ENCODE peak calls at places on chromosomes 1 and 21, in nine cellular contexts. S is neuronal stem cell; P is PC-9; O is CD8-positive, alpha-beta T cell; H is RWPE2; C is IMR-90; K is tibial artery; G is upper lobe of right lung; A is lower lobe of right lung. V is an unnamed sample.

GRCh38 chr21:35026617-35027557 is 22.2 kb downstream of the RUNX1 start:
- DNase-seq in A (peak), C (peak), H (no peak), P (no peak), S (peak), G (peak), O (peak), K (peak), V (no peak)

GRCh38 chr1:149881876-149882275 is 17.5 kb upstream of the BOLA1 start:
- DNase-seq in S (no peak), H (no peak), A (no peak), C (no peak), K (no peak), G (no peak), P (no peak), O (no peak), V (no peak)

GRCh38 chr1:234978397-234979291 is 150.0 kb downstream of the TOMM20 start:
- DNase-seq in O (peak), A (peak), K (peak), P (peak), G (peak), C (peak), H (no peak), S (no peak), V (peak)

GRCh38 chr21:36134820-36135390 is at the start of gene CBR3:
- DNase-seq in S (no peak), H (no peak), P (peak), C (peak), G (peak), O (peak), A (peak), K (peak), V (peak)

GRCh38 chr21:30839304-30839703 is 9.7 kb upstream of the KRTAP7-1 start:
- DNase-seq in K (no peak), S (peak), A (no peak), G (no peak), H (no peak), C (no peak), O (no peak), P (peak), V (no peak)

GRCh38 chr1:51863384-51863783 is 15.1 kb downstream of the NRDC start:
- DNase-seq in K (no peak), S (no peak), G (no peak), C (no peak), A (no peak), H (no peak), P (no peak), O (no peak), V (no peak)

GRCh38 chr1:83500531-83500930 is 498.4 kb downstream of the TTLL7 start:
- DNase-seq in C (no peak), P (no peak), K (no peak), G (no peak), S (no peak), A (no peak), O (no peak), H (no peak), V (no peak)

GRCh38 chr1:204094262-204095247 is 21.6 kb downstream of the SOX13 start:
- DNase-seq in K (no peak), C (no peak), S (peak), O (no peak), P (no peak), A (no peak), H (no peak), G (no peak), V (no peak)

GRCh38 chr1:27366113-27366410 is 699 bp downstream of the MAP3K6 start:
- DNase-seq in P (no peak), O (peak), G (peak), S (peak), H (no peak), C (peak), K (peak), A (peak), V (no peak)

GRCh38 chr1:10033359-10033845 is 644 bp downstream of the UBE4B start:
- DNase-seq in C (peak), S (no peak), P (peak), A (no peak), K (peak), G (no peak), O (no peak), H (no peak), V (no peak)

GRCh38 chr1:184299076-184299790 is 87.6 kb upstream of the C1orf21 start:
- DNase-seq in P (no peak), G (no peak), S (no peak), O (no peak), H (no peak), C (peak), A (no peak), K (no peak), V (no peak)

GRCh38 chr1:157170677-157171515 is 32.7 kb upstream of the ETV3 start:
- DNase-seq in S (peak), K (peak), G (peak), P (peak), O (peak), H (no peak), A (peak), C (no peak), V (peak)

DNA sequence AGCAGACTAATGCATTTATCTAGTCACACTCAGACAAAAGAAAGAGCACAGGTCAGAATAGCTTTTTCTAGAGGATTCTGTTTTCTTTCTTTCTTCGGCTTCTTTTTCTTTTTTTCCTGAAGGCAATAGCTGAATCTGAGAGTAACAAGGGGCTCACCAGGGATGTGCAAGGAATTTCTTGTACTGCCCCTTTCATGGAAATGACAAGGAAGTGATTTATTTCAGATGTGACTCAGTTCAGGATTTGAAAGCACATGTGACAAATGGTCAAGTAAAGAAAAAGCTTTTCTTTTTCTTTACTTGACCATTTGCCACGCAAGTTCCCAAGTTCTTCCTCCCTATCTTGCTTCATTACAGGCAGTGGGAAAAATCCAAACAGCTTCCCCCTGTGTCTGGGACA is 202.0 kb downstream of the GABPA start:
- DNase-seq in S (no peak), G (no peak), H (no peak), O (no peak), P (no peak), A (no peak), C (peak), K (no peak), V (no peak)
- H3K27ac ChIP-seq in S (no peak), G (no peak), H (peak), O (no peak), P (no peak), A (no peak), C (no peak), K (no peak), V (peak)

GRCh38 chr1:167795810-167796740 is 74.3 kb downstream of the MPZL1 start:
- DNase-seq in A (no peak), C (no peak), H (no peak), O (no peak), K (no peak), S (no peak), P (peak), G (no peak), V (no peak)

GRCh38 chr1:167797005-167797404 is 75.2 kb downstream of the MPZL1 start:
- DNase-seq in C (peak), P (peak), O (no peak), K (peak), A (peak), H (peak), S (no peak), G (peak), V (no peak)

GRCh38 chr1:167790117-167790516 is 68.3 kb downstream of the MPZL1 start:
- DNase-seq in A (no peak), O (no peak), S (no peak), G (no peak), C (no peak), P (no peak), K (no peak), H (peak), V (no peak)

GRCh38 chr1:167791281-167792209 is 69.8 kb downstream of the MPZL1 start:
- DNase-seq in S (no peak), H (no peak), K (peak), A (no peak), P (no peak), C (peak), G (no peak), O (no peak), V (no peak)

DNA sequence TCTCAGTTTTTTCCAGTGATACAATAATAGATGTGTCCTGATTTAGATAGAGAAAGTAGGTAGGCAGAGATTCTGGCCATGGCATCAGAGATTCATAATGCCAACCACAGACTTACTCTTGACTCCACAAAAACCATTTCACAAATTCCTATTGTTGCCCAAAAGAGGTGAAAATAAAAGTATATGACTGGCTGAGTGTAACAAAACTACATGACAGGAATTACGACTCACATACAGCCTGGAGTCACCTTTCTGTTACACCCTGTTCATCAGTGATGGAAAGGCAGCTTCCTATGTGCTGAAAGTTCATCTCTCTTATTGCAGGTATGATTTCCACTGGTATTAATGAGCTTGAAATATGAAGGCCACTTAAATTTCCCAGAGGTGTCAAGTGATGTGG is 72.3 kb downstream of the MPZL1 start:
- DNase-seq in K (no peak), G (no peak), H (no peak), O (no peak), C (no peak), S (no peak), A (no peak), P (peak), V (no peak)
- H3K27ac ChIP-seq in K (no peak), G (no peak), H (peak), O (no peak), C (no peak), S (no peak), A (no peak), P (peak), V (no peak)

GRCh38 chr1:38014171-38014570 is 1.6 kb downstream of the UTP11 start:
- DNase-seq in O (no peak), C (no peak), G (no peak), P (no peak), A (no peak), K (no peak), S (no peak), H (no peak), V (no peak)
- H3K27ac ChIP-seq in O (no peak), C (no peak), G (no peak), P (no peak), A (no peak), K (peak), S (no peak), H (no peak), V (no peak)

GRCh38 chr1:3735683-3736070 is 16.6 kb upstream of the CCDC27 start:
- DNase-seq in C (no peak), H (no peak), S (no peak), K (no peak), A (no peak), O (no peak), P (no peak), G (no peak), V (no peak)
- H3K27ac ChIP-seq in C (no peak), H (no peak), S (no peak), K (no peak), A (no peak), O (no peak), P (no peak), G (no peak), V (no peak)

GRCh38 chr21:45554477-45555175 is 12.4 kb upstream of the SLC19A1 start:
- DNase-seq in P (no peak), C (peak), K (peak), A (peak), G (peak), O (peak), H (no peak), S (peak), V (peak)

GRCh38 chr21:45556645-45557601 is 14.7 kb upstream of the SLC19A1 start:
- DNase-seq in O (no peak), P (no peak), S (no peak), K (no peak), H (peak), A (peak), G (peak), C (no peak), V (peak)

GRCh38 chr21:45556302-45556644 is 14.0 kb upstream of the SLC19A1 start:
- DNase-seq in K (no peak), C (no peak), G (no peak), A (no peak), O (no peak), P (no peak), S (no peak), H (no peak), V (no peak)

GRCh38 chr21:45555557-45556301 is 13.5 kb upstream of the SLC19A1 start:
- DNase-seq in G (peak), A (peak), P (no peak), K (peak), O (peak), S (peak), C (peak), H (peak), V (peak)

DNA sequence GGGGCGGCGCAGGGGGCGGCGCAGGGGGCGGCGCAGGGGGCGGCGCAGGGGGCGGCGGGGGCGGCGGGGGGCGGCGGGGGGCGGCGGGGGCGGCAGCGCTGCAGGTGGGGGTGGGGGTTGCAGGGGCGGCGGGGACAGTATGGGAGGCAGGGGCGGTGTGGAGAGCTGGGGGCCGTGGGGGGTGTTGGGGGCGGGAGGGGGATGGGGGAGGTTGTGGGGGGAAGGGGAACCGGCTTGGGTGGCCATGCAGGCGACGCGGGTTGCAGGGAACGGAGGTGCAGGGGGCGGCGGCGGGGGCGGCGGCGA is 13.0 kb upstream of the SLC19A1 start:
- DNase-seq in P (no peak), G (no peak), K (no peak), S (no peak), A (no peak), C (peak), O (no peak), H (no peak), V (no peak)
- H3K27ac ChIP-seq in P (no peak), G (no peak), K (peak), S (no peak), A (no peak), C (no peak), O (no peak), H (no peak), V (no peak)

GRCh38 chr1:162626089-162626488 is 6.2 kb upstream of the DDR2 start:
- DNase-seq in H (no peak), O (no peak), P (no peak), K (no peak), G (no peak), A (no peak), S (no peak), C (peak), V (no peak)
- H3K27ac ChIP-seq in H (no peak), O (no peak), P (no peak), K (peak), G (peak), A (no peak), S (no peak), C (peak), V (no peak)

GRCh38 chr21:40546657-40547056 is 300.3 kb downstream of the DSCAM start:
- DNase-seq in C (no peak), S (no peak), G (no peak), A (no peak), H (no peak), K (no peak), O (no peak), P (no peak), V (no peak)

GRCh38 chr21:40553781-40554180 is 293.2 kb downstream of the DSCAM start:
- DNase-seq in C (no peak), H (no peak), G (no peak), K (no peak), P (no peak), O (no peak), A (no peak), S (no peak), V (no peak)

DNA sequence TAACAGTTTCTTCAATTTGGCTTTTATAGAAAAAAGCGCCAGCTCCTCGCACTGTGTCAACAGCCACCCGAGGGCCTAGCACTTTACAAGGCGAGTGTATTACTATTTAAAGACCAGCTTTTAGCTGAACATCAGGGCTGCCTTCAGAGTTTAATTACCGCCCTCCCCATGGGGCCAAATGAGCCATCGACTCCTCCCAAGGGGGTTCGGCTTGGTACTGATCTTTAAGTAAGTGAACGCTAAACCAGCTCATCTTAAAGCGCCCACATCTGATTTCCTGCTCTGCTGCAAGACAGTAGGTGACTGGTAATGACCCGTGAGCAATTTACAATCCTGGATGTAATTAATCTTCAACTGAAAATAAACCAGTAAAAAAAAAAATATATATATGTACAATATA is 298.8 kb downstream of the DSCAM start:
- DNase-seq in G (no peak), S (no peak), K (no peak), C (no peak), P (no peak), O (no peak), A (no peak), H (no peak), V (no peak)
- H3K27ac ChIP-seq in G (no peak), S (no peak), K (no peak), C (no peak), P (no peak), O (no peak), A (no peak), H (no peak), V (no peak)

DNA sequence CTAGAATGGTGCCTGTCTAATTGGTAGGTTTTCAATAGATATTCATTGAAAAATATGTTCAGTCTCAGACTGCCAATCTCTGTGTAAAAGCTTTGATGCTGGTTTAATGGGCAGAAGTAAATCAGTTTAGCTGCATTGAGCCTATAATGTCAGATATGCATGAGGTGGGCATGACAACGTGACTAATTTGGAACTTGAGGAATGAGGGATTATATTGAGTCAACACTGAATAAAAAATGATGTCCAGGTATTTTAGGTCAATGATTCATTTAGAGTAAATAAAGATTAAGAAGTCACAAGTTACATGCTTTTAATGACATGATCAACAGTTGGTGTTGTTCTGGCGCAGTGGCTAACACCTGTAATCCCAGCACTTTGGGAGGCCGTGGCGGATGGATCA is 3.0 kb downstream of the WDR3 start:
- DNase-seq in O (no peak), G (no peak), A (no peak), S (no peak), H (no peak), K (no peak), P (peak), C (no peak), V (no peak)
- H3K27ac ChIP-seq in O (no peak), G (no peak), A (no peak), S (no peak), H (no peak), K (no peak), P (no peak), C (no peak), V (no peak)

GRCh38 chr1:236204043-236204442 is 61.7 kb downstream of the GPR137B start:
- DNase-seq in G (no peak), K (no peak), A (no peak), P (no peak), C (peak), O (no peak), H (no peak), S (no peak), V (no peak)
- H3K27ac ChIP-seq in G (no peak), K (no peak), A (no peak), P (no peak), C (no peak), O (no peak), H (no peak), S (no peak), V (no peak)

DNA sequence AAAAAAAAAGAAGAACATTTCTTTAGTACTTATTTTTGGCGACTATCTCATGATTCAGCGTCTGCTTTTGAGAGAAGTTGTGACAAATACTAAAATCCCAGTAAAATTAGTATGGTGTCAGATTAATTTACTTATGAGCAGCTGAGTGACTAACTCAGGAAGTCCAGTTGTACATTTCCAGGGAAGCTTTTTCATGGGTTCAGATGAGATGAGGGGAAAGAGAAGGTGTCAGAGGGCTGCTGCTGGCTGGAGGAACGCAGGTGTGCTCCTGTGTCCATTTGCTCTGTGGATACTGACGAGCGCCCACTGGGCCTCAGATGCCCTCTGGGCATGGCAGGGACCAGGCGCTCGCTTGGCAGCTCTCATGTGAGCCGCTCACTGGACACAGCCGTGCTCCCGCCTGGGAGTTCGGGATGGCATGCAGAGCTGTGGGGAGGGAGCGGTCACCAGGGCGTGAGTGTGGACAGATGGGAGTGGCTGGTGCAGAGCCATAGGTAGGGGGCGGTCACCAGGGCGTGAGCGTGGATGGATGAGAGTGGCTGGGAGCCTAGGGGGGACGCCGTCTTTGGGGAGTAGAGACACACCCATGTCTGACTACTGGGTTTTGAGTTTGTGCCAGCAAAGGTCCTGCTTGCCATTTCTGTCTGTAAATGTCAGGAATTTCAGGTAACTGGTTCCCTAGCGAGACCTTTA is 55.0 kb downstream of the ADARB1 start:
- DNase-seq in C (peak), O (no peak), P (no peak), G (no peak), K (no peak), A (no peak), H (peak), S (no peak), V (no peak)
- H3K27ac ChIP-seq in C (peak), O (no peak), P (no peak), G (peak), K (peak), A (peak), H (peak), S (no peak), V (no peak)